ENCODE peak calls at places on chromosomes 6 and 20, in four cellular contexts. S, I, Q and X are unnamed samples.

GRCh38 chr6:44219053-44219814 is 2.5 kb downstream of the MYMX start:
- DNase-seq in S (peak; percentile 94), I (peak; percentile 54), Q (peak; percentile 11), X (peak; percentile 94)

GRCh38 chr6:11172501-11173337 is 59.7 kb downstream of the NEDD9 start:
- DNase-seq in S (peak; percentile 82), I (peak; percentile 18), Q (peak; percentile 57), X (no peak)

GRCh38 chr6:35804996-35805736 is at the start of gene LHFPL5:
- DNase-seq in S (no peak), I (no peak), Q (no peak), X (no peak)

GRCh38 chr20:23668477-23668951 is 20.3 kb downstream of the CST4 start:
- DNase-seq in S (no peak), I (peak; percentile 43), Q (no peak), X (no peak)

GRCh38 chr6:109672827-109673226 is 18.2 kb downstream of the AK9 start:
- DNase-seq in S (no peak), I (peak; percentile 5), Q (no peak), X (no peak)

GRCh38 chr6:138817799-138818198 is 21.9 kb downstream of the ECT2L start:
- DNase-seq in S (peak; percentile 76), I (peak; percentile 84), Q (no peak), X (no peak)

GRCh38 chr6:31567531-31568370 is 4.3 kb upstream of the LTA start:
- DNase-seq in S (no peak), I (no peak), Q (no peak), X (no peak)

GRCh38 chr20:52614036-52614863 is 357.9 kb upstream of the TSHZ2 start:
- DNase-seq in S (no peak), I (peak; percentile 8), Q (no peak), X (no peak)

GRCh38 chr20:9149796-9150195 is 80.9 kb downstream of the PLCB4 start:
- DNase-seq in S (no peak), I (no peak), Q (no peak), X (no peak)